ENCODE peak calls at places on chromosome X, in five cellular contexts. D is stromal cell of bone marrow; M is stimulated activated CD8-positive, alpha-beta memory T cell treated with anti-CD3 and anti-CD28 coated beads, Interleukin-15, amount 100 ng/mL, for 4 hours; N is GM13976; T is GM06990. L is an unnamed sample.

GRCh38 chrX:132676561-132677186 is 187.8 kb upstream of the MBNL3 start:
- DNase-seq in D (no peak), M (no peak), N (no peak), T (no peak), L (peak)

GRCh38 chrX:109600114-109600710 is 24.8 kb downstream of the KCNE5 start:
- DNase-seq in D (peak), M (no peak), N (peak), T (no peak), L (peak)

GRCh38 chrX:49106930-49107329 is 16.6 kb downstream of the GPKOW start:
- DNase-seq in D (peak), M (no peak), N (no peak), T (no peak), L (peak)

GRCh38 chrX:110212299-110212698 is 105.6 kb downstream of the AMMECR1 start:
- DNase-seq in D (no peak), M (no peak), N (no peak), T (no peak), L (no peak)

GRCh38 chrX:140393507-140393906 is 111.4 kb downstream of the SOX3 start:
- DNase-seq in D (no peak), M (no peak), N (no peak), T (no peak), L (peak)

GRCh38 chrX:23235051-23235450 is 99.6 kb upstream of the PTCHD1 start:
- DNase-seq in D (no peak), M (no peak), N (no peak), T (no peak), L (peak)

GRCh38 chrX:118974088-118974907 is at the start of gene LONRF3:
- DNase-seq in D (peak), M (peak), N (peak), T (peak), L (peak)

GRCh38 chrX:153633048-153633447 is 14.0 kb upstream of the DUSP9 start:
- DNase-seq in D (no peak), M (no peak), N (no peak), T (no peak), L (no peak)

GRCh38 chrX:17077349-17077748 is 130.9 kb downstream of the REPS2 start:
- DNase-seq in D (no peak), M (no peak), N (no peak), T (no peak), L (no peak)

GRCh38 chrX:30039768-30040167 is 175.6 kb upstream of the MAGEB2 start:
- DNase-seq in D (no peak), M (no peak), N (no peak), T (no peak), L (no peak)

GRCh38 chrX:20063716-20064351 is 52.9 kb downstream of the MAP7D2 start:
- DNase-seq in D (no peak), M (no peak), N (no peak), T (no peak), L (no peak)

GRCh38 chrX:107561468-107562215 is 66.7 kb upstream of the PRPS1 start:
- DNase-seq in D (no peak), M (no peak), N (no peak), T (no peak), L (no peak)

GRCh38 chrX:39773923-39774803 is 323.6 kb downstream of the BCOR start:
- DNase-seq in D (no peak), M (no peak), N (no peak), T (no peak), L (peak)

GRCh38 chrX:95318882-95319281 is 1365.8 kb upstream of the DIAPH2 start:
- DNase-seq in D (no peak), M (no peak), N (no peak), T (no peak), L (peak)

GRCh38 chrX:72125331-72126047 is 6.2 kb downstream of the RTL5 start:
- DNase-seq in D (no peak), M (no peak), N (no peak), T (no peak), L (no peak)

GRCh38 chrX:7108995-7109634 is 38.4 kb upstream of the STS start:
- DNase-seq in D (no peak), M (no peak), N (no peak), T (no peak), L (peak)

GRCh38 chrX:110407910-110408545 is 49.4 kb downstream of the RTL9 start:
- DNase-seq in D (no peak), M (no peak), N (peak), T (peak), L (peak)

GRCh38 chrX:19688426-19688825 is 173.1 kb upstream of the MAP3K15 start:
- DNase-seq in D (no peak), M (no peak), N (no peak), T (no peak), L (no peak)

GRCh38 chrX:13693341-13693871 is 4.5 kb downstream of the RAB9A start:
- DNase-seq in D (no peak), M (no peak), N (no peak), T (no peak), L (no peak)

GRCh38 chrX:78327370-78328048 is at the start of gene CYSLTR1:
- DNase-seq in D (no peak), M (no peak), N (no peak), T (peak), L (peak)

GRCh38 chrX:77949840-77950239 is 19.6 kb downstream of the PGAM4 start:
- DNase-seq in D (no peak), M (no peak), N (no peak), T (no peak), L (no peak)

GRCh38 chrX:21369613-21370012 is 4.6 kb upstream of the CNKSR2 start:
- DNase-seq in D (no peak), M (no peak), N (no peak), T (no peak), L (no peak)

GRCh38 chrX:19579485-19579884 is 64.2 kb upstream of the MAP3K15 start:
- DNase-seq in D (peak), M (no peak), N (no peak), T (no peak), L (no peak)

GRCh38 chrX:15714529-15714928 is 23.5 kb upstream of the CA5B start:
- DNase-seq in D (no peak), M (no peak), N (no peak), T (no peak), L (peak)

GRCh38 chrX:103817502-103817901 is 14.6 kb downstream of the RAB9B start:
- DNase-seq in D (no peak), M (no peak), N (peak), T (no peak), L (peak)

GRCh38 chrX:20913760-20914159 is 460.5 kb upstream of the CNKSR2 start:
- DNase-seq in D (no peak), M (no peak), N (no peak), T (no peak), L (peak)

GRCh38 chrX:120426599-120426998 is 42.5 kb downstream of the LAMP2 start:
- DNase-seq in D (peak), M (no peak), N (no peak), T (no peak), L (no peak)

GRCh38 chrX:13279279-13280009 is 40.4 kb downstream of the ATXN3L start:
- DNase-seq in D (no peak), M (no peak), N (no peak), T (no peak), L (no peak)

GRCh38 chrX:21963736-21964135 is 23.2 kb downstream of the SMS start:
- DNase-seq in D (no peak), M (no peak), N (no peak), T (no peak), L (no peak)

GRCh38 chrX:12007881-12008280 is 130.4 kb upstream of the FRMPD4 start:
- DNase-seq in D (peak), M (no peak), N (no peak), T (no peak), L (no peak)

GRCh38 chrX:119981286-119982070 is 37.9 kb upstream of the NKAP start:
- DNase-seq in D (no peak), M (no peak), N (peak), T (no peak), L (peak)

GRCh38 chrX:9681422-9681821 is 84.2 kb downstream of the GPR143 start:
- DNase-seq in D (peak), M (no peak), N (no peak), T (no peak), L (no peak)